ENCODE peak calls at places on chromosomes 3 and 15, in five cellular contexts. R is HTR-8/SVneo, Y is pancreas, K is LoVo, N is colonic mucosa. H is an unnamed sample.

GRCh38 chr3:117963858-117964257 is 1070.8 kb downstream of the IGSF11 start:
- DNase-seq in R (no peak), Y (no peak), K (no peak), N (no peak), H (no peak)

GRCh38 chr15:91929509-91929908 is 76.0 kb downstream of the SLCO3A1 start:
- DNase-seq in R (no peak), Y (no peak), K (no peak), N (no peak), H (no peak)

GRCh38 chr3:77038468-77038927 is 1.4 kb upstream of the ROBO2 start:
- DNase-seq in R (peak; percentile 59), Y (peak; percentile 72), K (peak; percentile 74), N (peak; percentile 44), H (peak; percentile 64)

GRCh38 chr15:70309035-70309434 is 211.3 kb upstream of the TLE3 start:
- DNase-seq in R (no peak), Y (no peak), K (no peak), N (no peak), H (no peak)

GRCh38 chr3:141412936-141413354 is 44.6 kb downstream of the ZBTB38 start:
- DNase-seq in R (no peak), Y (peak; percentile 95), K (no peak), N (peak; percentile 73), H (peak; percentile 88)

GRCh38 chr3:65318231-65318630 is 630.4 kb upstream of the ADAMTS9 start:
- DNase-seq in R (no peak), Y (no peak), K (no peak), N (no peak), H (no peak)

GRCh38 chr3:192514081-192514753 is 213.1 kb downstream of the FGF12 start:
- DNase-seq in R (no peak), Y (peak; percentile 70), K (no peak), N (no peak), H (no peak)

GRCh38 chr3:9161811-9162210 is 87.6 kb downstream of the SRGAP3 start:
- DNase-seq in R (no peak), Y (no peak), K (no peak), N (no peak), H (no peak)

GRCh38 chr15:66628976-66629723 is 63.4 kb upstream of the LCTL start:
- DNase-seq in R (no peak), Y (no peak), K (no peak), N (no peak), H (no peak)

GRCh38 chr3:165837058-165837525 is at the start of gene BCHE:
- DNase-seq in R (no peak), Y (no peak), K (no peak), N (no peak), H (no peak)

GRCh38 chr15:87144775-87145174 is 1065.1 kb downstream of the AGBL1 start:
- DNase-seq in R (no peak), Y (no peak), K (no peak), N (no peak), H (no peak)

GRCh38 chr15:61820212-61820611 is 240.0 kb downstream of the VPS13C start:
- DNase-seq in R (no peak), Y (no peak), K (no peak), N (no peak), H (no peak)

GRCh38 chr3:112247351-112247750 is 46.7 kb downstream of the SLC9C1 start:
- DNase-seq in R (no peak), Y (no peak), K (no peak), N (no peak), H (no peak)

GRCh38 chr15:76335851-76336253 is 721 bp upstream of the ISL2 start:
- DNase-seq in R (no peak), Y (no peak), K (no peak), N (no peak), H (no peak)

H was measured in prostate gland.